ENCODE peak calls at places on chromosomes 2 and 18, in nine cellular contexts. One of them, this sample, is unnamed.
A peak's percentile ranks its signal among the peaks of the same experiment; 100 is the strongest.

GRCh38 chr18:8720141-8720540 is 14.8 kb downstream of the MTCL1 start:
- DNase-seq in AG04449: no peak
- DNase-seq in breast epithelium: no peak
- DNase-seq in OCI-LY7: no peak
- DNase-seq in activated CD8-positive, alpha-beta T cell treated with anti-CD3 and anti-CD28 coated beads for 36 hours: no peak
- DNase-seq in tibial nerve: no peak
- DNase-seq in fibroblast of lung: no peak
- DNase-seq in omental fat pad: no peak
- DNase-seq in pancreas: no peak
- DNase-seq in this sample: no peak

GRCh38 chr2:199946196-199946595 is 9.1 kb downstream of the TYW5 start:
- DNase-seq in AG04449: no peak
- DNase-seq in breast epithelium: no peak
- DNase-seq in OCI-LY7: no peak
- DNase-seq in activated CD8-positive, alpha-beta T cell treated with anti-CD3 and anti-CD28 coated beads for 36 hours: no peak
- DNase-seq in tibial nerve: no peak
- DNase-seq in fibroblast of lung: no peak
- DNase-seq in omental fat pad: no peak
- DNase-seq in pancreas: no peak
- DNase-seq in this sample: no peak

GRCh38 chr18:21363411-21363810 is 121.4 kb downstream of the GREB1L start:
- DNase-seq in AG04449: no peak
- DNase-seq in breast epithelium: no peak
- DNase-seq in OCI-LY7: no peak
- DNase-seq in activated CD8-positive, alpha-beta T cell treated with anti-CD3 and anti-CD28 coated beads for 36 hours: no peak
- DNase-seq in tibial nerve: no peak
- DNase-seq in fibroblast of lung: no peak
- DNase-seq in omental fat pad: no peak
- DNase-seq in pancreas: no peak
- DNase-seq in this sample: no peak

GRCh38 chr2:62038980-62039771 is 133.7 kb downstream of the COMMD1 start:
- DNase-seq in AG04449: peak; percentile 14
- DNase-seq in breast epithelium: no peak
- DNase-seq in OCI-LY7: peak; percentile 94
- DNase-seq in activated CD8-positive, alpha-beta T cell treated with anti-CD3 and anti-CD28 coated beads for 36 hours: peak; percentile 73
- DNase-seq in tibial nerve: no peak
- DNase-seq in fibroblast of lung: peak; percentile 71
- DNase-seq in omental fat pad: no peak
- DNase-seq in pancreas: no peak
- DNase-seq in this sample: no peak

GRCh38 chr2:62806231-62806630 is 100.7 kb downstream of the EHBP1 start:
- DNase-seq in AG04449: no peak
- DNase-seq in breast epithelium: no peak
- DNase-seq in OCI-LY7: no peak
- DNase-seq in activated CD8-positive, alpha-beta T cell treated with anti-CD3 and anti-CD28 coated beads for 36 hours: no peak
- DNase-seq in tibial nerve: no peak
- DNase-seq in fibroblast of lung: peak; percentile 15
- DNase-seq in omental fat pad: no peak
- DNase-seq in pancreas: no peak
- DNase-seq in this sample: no peak

GRCh38 chr18:69557246-69557781 is 156.6 kb downstream of the DOK6 start:
- DNase-seq in AG04449: no peak
- DNase-seq in breast epithelium: no peak
- DNase-seq in OCI-LY7: no peak
- DNase-seq in activated CD8-positive, alpha-beta T cell treated with anti-CD3 and anti-CD28 coated beads for 36 hours: no peak
- DNase-seq in tibial nerve: no peak
- DNase-seq in fibroblast of lung: no peak
- DNase-seq in omental fat pad: no peak
- DNase-seq in pancreas: no peak
- DNase-seq in this sample: no peak

GRCh38 chr2:56224316-56224715 is 40.5 kb downstream of the CCDC85A start:
- DNase-seq in AG04449: no peak
- DNase-seq in breast epithelium: no peak
- DNase-seq in OCI-LY7: no peak
- DNase-seq in activated CD8-positive, alpha-beta T cell treated with anti-CD3 and anti-CD28 coated beads for 36 hours: no peak
- DNase-seq in tibial nerve: no peak
- DNase-seq in fibroblast of lung: no peak
- DNase-seq in omental fat pad: no peak
- DNase-seq in pancreas: no peak
- DNase-seq in this sample: no peak

GRCh38 chr18:653512-653911 is 3.9 kb upstream of the TYMS start:
- DNase-seq in AG04449: no peak
- DNase-seq in breast epithelium: no peak
- DNase-seq in OCI-LY7: no peak
- DNase-seq in activated CD8-positive, alpha-beta T cell treated with anti-CD3 and anti-CD28 coated beads for 36 hours: no peak
- DNase-seq in tibial nerve: no peak
- DNase-seq in fibroblast of lung: no peak
- DNase-seq in omental fat pad: no peak
- DNase-seq in pancreas: no peak
- DNase-seq in this sample: no peak

GRCh38 chr2:2273421-2273820 is 57.7 kb downstream of the MYT1L start:
- DNase-seq in AG04449: no peak
- DNase-seq in breast epithelium: no peak
- DNase-seq in OCI-LY7: no peak
- DNase-seq in activated CD8-positive, alpha-beta T cell treated with anti-CD3 and anti-CD28 coated beads for 36 hours: no peak
- DNase-seq in tibial nerve: no peak
- DNase-seq in fibroblast of lung: no peak
- DNase-seq in omental fat pad: no peak
- DNase-seq in pancreas: no peak
- DNase-seq in this sample: no peak

GRCh38 chr2:16625201-16625729 is 40.4 kb downstream of the CYRIA start:
- DNase-seq in AG04449: no peak
- DNase-seq in breast epithelium: no peak
- DNase-seq in OCI-LY7: peak; percentile 83
- DNase-seq in activated CD8-positive, alpha-beta T cell treated with anti-CD3 and anti-CD28 coated beads for 36 hours: no peak
- DNase-seq in tibial nerve: no peak
- DNase-seq in fibroblast of lung: no peak
- DNase-seq in omental fat pad: no peak
- DNase-seq in pancreas: no peak
- DNase-seq in this sample: no peak

GRCh38 chr18:70397259-70397925 is 108.5 kb downstream of the SOCS6 start:
- DNase-seq in AG04449: no peak
- DNase-seq in breast epithelium: no peak
- DNase-seq in OCI-LY7: no peak
- DNase-seq in activated CD8-positive, alpha-beta T cell treated with anti-CD3 and anti-CD28 coated beads for 36 hours: no peak
- DNase-seq in tibial nerve: no peak
- DNase-seq in fibroblast of lung: peak; percentile 33
- DNase-seq in omental fat pad: no peak
- DNase-seq in pancreas: no peak
- DNase-seq in this sample: no peak

DNA sequence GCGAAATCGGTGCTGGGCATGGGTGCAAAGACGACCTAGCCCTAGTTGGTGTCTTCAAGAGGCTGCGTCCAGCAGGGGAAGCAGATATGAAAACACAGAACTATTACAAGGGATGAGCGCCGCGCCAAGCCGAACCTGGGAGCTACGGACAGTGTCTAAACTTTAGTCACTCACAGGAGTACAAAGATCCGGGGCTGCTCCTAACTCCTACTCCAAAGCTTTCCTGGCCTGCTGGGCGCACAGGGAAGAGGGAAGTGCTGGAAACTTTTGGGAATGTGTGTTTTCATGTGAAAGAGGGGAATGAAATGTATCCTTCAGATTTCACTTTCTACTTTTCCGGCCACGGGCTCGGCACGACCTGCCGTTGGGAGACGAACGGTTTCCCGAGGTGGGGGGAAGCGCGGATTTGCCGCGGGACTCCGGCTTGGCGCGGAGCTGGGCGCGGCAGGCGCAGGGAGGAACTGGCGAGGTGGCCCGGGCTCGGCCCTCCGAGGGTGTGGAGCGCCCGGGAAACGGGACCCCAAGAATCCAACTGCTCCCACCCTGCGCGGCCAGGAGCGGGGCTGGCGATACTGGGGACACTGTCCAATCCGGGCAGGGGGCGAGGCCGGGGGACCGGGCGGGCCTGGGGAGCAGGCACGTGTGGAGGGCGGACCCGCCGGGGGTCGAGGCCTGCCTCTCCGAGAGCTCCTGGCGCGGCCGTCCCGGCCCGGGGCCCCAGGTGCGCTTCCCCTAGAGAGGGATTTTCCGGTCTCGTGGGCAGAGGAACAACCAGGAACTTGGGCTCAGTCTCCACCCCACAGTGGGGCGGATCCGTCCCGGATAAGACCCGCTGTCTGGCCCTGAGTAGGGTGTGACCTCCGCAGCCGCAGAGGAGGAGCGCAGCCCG is at the start of gene ANXA4:
- DNase-seq in AG04449: no peak
- DNase-seq in breast epithelium: peak; percentile 80
- DNase-seq in OCI-LY7: peak; percentile 16
- DNase-seq in activated CD8-positive, alpha-beta T cell treated with anti-CD3 and anti-CD28 coated beads for 36 hours: peak; percentile 65
- DNase-seq in tibial nerve: peak; percentile 70
- DNase-seq in fibroblast of lung: peak; percentile 74
- DNase-seq in omental fat pad: peak; percentile 54
- DNase-seq in pancreas: peak; percentile 87
- DNase-seq in this sample: peak; percentile 36
- TF ChIP-seq CTCF in AG04449: peak; percentile 14
- TF ChIP-seq CTCF in breast epithelium: no peak
- TF ChIP-seq CTCF in OCI-LY7: no peak
- TF ChIP-seq CTCF in activated CD8-positive, alpha-beta T cell treated with anti-CD3 and anti-CD28 coated beads for 36 hours: peak; percentile 9
- TF ChIP-seq CTCF in tibial nerve: peak; percentile 32
- TF ChIP-seq CTCF in fibroblast of lung: no peak
- TF ChIP-seq CTCF in omental fat pad: no peak
- TF ChIP-seq CTCF in pancreas: no peak
- TF ChIP-seq CTCF in this sample: no peak

GRCh38 chr2:113370478-113371091 is 66.9 kb upstream of the ZNG1B start:
- DNase-seq in AG04449: peak; percentile 34
- DNase-seq in breast epithelium: peak; percentile 57
- DNase-seq in OCI-LY7: peak; percentile 59
- DNase-seq in activated CD8-positive, alpha-beta T cell treated with anti-CD3 and anti-CD28 coated beads for 36 hours: peak; percentile 79
- DNase-seq in tibial nerve: peak; percentile 35
- DNase-seq in fibroblast of lung: peak; percentile 58
- DNase-seq in omental fat pad: no peak
- DNase-seq in pancreas: peak; percentile 63
- DNase-seq in this sample: peak; percentile 64
- TF ChIP-seq CTCF in AG04449: peak; percentile 60
- TF ChIP-seq CTCF in breast epithelium: peak; percentile 84
- TF ChIP-seq CTCF in OCI-LY7: peak; percentile 75
- TF ChIP-seq CTCF in activated CD8-positive, alpha-beta T cell treated with anti-CD3 and anti-CD28 coated beads for 36 hours: peak; percentile 73
- TF ChIP-seq CTCF in tibial nerve: peak; percentile 90
- TF ChIP-seq CTCF in fibroblast of lung: peak; percentile 72
- TF ChIP-seq CTCF in omental fat pad: no peak
- TF ChIP-seq CTCF in pancreas: peak; percentile 38
- TF ChIP-seq CTCF in this sample: peak; percentile 73

DNA sequence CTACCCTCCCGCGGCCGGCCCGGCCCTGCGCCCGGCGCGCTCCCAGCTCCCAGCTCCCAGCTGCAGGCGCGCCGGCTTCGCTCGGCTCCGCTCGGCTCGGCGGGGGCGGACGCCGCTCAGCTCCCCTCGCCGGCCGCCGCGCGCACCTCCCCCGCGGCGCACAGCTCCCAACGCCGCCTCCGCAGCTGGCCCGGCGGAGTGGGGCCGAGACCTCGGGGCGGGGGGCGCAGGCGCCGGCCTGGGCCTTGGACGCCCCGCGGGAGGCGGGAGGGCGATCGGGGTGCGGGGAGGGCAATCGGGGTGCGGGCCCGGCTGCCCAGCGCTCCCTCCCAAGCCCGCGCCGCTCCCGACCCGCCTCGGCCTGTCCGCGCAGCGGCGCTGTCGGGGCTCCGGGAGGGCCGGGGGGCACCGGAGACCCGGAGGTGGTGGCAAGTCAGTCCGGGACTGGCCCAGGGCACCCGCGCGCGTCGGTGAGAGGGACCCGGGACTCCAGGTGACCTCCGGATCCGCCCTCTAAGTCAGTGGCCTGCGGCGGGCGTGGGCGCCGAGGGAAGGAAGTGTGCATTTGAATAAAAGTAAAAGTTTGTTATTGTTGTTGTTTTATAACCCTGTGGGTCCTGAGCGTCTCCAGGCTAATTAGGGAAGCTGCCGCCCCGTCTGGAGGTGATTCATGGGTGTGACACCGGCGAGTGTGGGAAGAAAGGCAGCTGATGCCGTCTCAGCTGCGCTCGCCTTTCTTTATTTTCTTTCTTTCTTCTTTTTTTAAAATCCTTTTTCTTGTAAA is at the start of gene CRACDL:
- DNase-seq in AG04449: no peak
- DNase-seq in breast epithelium: no peak
- DNase-seq in OCI-LY7: no peak
- DNase-seq in activated CD8-positive, alpha-beta T cell treated with anti-CD3 and anti-CD28 coated beads for 36 hours: peak; percentile 62
- DNase-seq in tibial nerve: no peak
- DNase-seq in fibroblast of lung: peak; percentile 44
- DNase-seq in omental fat pad: no peak
- DNase-seq in pancreas: peak; percentile 59
- DNase-seq in this sample: peak; percentile 58
- TF ChIP-seq CTCF in AG04449: no peak
- TF ChIP-seq CTCF in breast epithelium: no peak
- TF ChIP-seq CTCF in OCI-LY7: no peak
- TF ChIP-seq CTCF in activated CD8-positive, alpha-beta T cell treated with anti-CD3 and anti-CD28 coated beads for 36 hours: peak; percentile 13
- TF ChIP-seq CTCF in tibial nerve: peak; percentile 19
- TF ChIP-seq CTCF in fibroblast of lung: no peak
- TF ChIP-seq CTCF in omental fat pad: no peak
- TF ChIP-seq CTCF in pancreas: no peak
- TF ChIP-seq CTCF in this sample: no peak

GRCh38 chr18:27581261-27581904 is 396.3 kb upstream of the CHST9 start:
- DNase-seq in AG04449: no peak
- DNase-seq in breast epithelium: no peak
- DNase-seq in OCI-LY7: no peak
- DNase-seq in activated CD8-positive, alpha-beta T cell treated with anti-CD3 and anti-CD28 coated beads for 36 hours: no peak
- DNase-seq in tibial nerve: no peak
- DNase-seq in fibroblast of lung: no peak
- DNase-seq in omental fat pad: no peak
- DNase-seq in pancreas: no peak
- DNase-seq in this sample: no peak

GRCh38 chr18:27583466-27583865 is 398.4 kb upstream of the CHST9 start:
- DNase-seq in AG04449: no peak
- DNase-seq in breast epithelium: no peak
- DNase-seq in OCI-LY7: no peak
- DNase-seq in activated CD8-positive, alpha-beta T cell treated with anti-CD3 and anti-CD28 coated beads for 36 hours: no peak
- DNase-seq in tibial nerve: no peak
- DNase-seq in fibroblast of lung: no peak
- DNase-seq in omental fat pad: no peak
- DNase-seq in pancreas: no peak
- DNase-seq in this sample: no peak

GRCh38 chr18:27579364-27579763 is 394.3 kb upstream of the CHST9 start:
- DNase-seq in AG04449: no peak
- DNase-seq in breast epithelium: no peak
- DNase-seq in OCI-LY7: no peak
- DNase-seq in activated CD8-positive, alpha-beta T cell treated with anti-CD3 and anti-CD28 coated beads for 36 hours: no peak
- DNase-seq in tibial nerve: no peak
- DNase-seq in fibroblast of lung: no peak
- DNase-seq in omental fat pad: no peak
- DNase-seq in pancreas: no peak
- DNase-seq in this sample: no peak

GRCh38 chr18:27585602-27586173 is 400.6 kb upstream of the CHST9 start:
- DNase-seq in AG04449: no peak
- DNase-seq in breast epithelium: no peak
- DNase-seq in OCI-LY7: no peak
- DNase-seq in activated CD8-positive, alpha-beta T cell treated with anti-CD3 and anti-CD28 coated beads for 36 hours: no peak
- DNase-seq in tibial nerve: no peak
- DNase-seq in fibroblast of lung: no peak
- DNase-seq in omental fat pad: no peak
- DNase-seq in pancreas: no peak
- DNase-seq in this sample: no peak

DNA sequence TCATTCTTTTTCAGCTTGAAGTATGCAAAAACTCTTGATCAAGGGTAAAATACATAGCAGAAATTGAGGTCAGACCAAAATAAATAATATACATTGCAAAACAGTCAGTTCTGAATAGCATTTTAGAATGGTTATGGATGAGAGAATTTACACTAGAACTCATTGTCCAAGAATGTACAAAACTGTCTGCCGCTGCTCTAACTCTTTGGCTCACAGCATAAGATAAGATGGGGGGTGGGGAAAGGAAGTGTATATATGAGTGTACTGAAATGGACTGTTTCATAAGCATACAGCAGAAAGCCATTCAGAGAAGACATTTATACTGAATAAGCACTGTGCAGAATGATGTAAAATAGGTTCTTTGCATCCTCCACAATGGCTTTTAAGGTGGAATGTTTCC is 397.9 kb upstream of the CHST9 start:
- DNase-seq in AG04449: no peak
- DNase-seq in breast epithelium: no peak
- DNase-seq in OCI-LY7: no peak
- DNase-seq in activated CD8-positive, alpha-beta T cell treated with anti-CD3 and anti-CD28 coated beads for 36 hours: no peak
- DNase-seq in tibial nerve: no peak
- DNase-seq in fibroblast of lung: peak; percentile 40
- DNase-seq in omental fat pad: no peak
- DNase-seq in pancreas: no peak
- DNase-seq in this sample: no peak
- TF ChIP-seq CTCF in AG04449: no peak
- TF ChIP-seq CTCF in breast epithelium: no peak
- TF ChIP-seq CTCF in OCI-LY7: no peak
- TF ChIP-seq CTCF in activated CD8-positive, alpha-beta T cell treated with anti-CD3 and anti-CD28 coated beads for 36 hours: no peak
- TF ChIP-seq CTCF in tibial nerve: no peak
- TF ChIP-seq CTCF in fibroblast of lung: no peak
- TF ChIP-seq CTCF in omental fat pad: no peak
- TF ChIP-seq CTCF in pancreas: no peak
- TF ChIP-seq CTCF in this sample: no peak

This sample was measured in glutamatergic neuron.